ENCODE peak calls at places on chromosomes 1 and 21, in eight cellular contexts. L is mucosa of descending colon; H is A549; C is HS-27A; R is mucosa of gallbladder; O is brain pericyte; U is lower lobe of right lung; N is activated CD4-positive, alpha-beta T cell treated with anti-CD3 and anti-CD28 coated beads, Interleukin-2, amount 10 ng/mL, durations not matched to agents 7 days and 5 days. W is an unnamed sample.

GRCh38 chr1:93324486-93325464 is 20.9 kb upstream of the DR1 start:
- DNase-seq in L (no peak), H (peak; percentile 54), C (peak; percentile 77), R (no peak), O (no peak), U (no peak), N (no peak), W (no peak)

GRCh38 chr1:157170677-157171515 is 32.7 kb upstream of the ETV3 start:
- DNase-seq in L (no peak), H (peak; percentile 63), C (no peak), R (peak; percentile 28), O (no peak), U (peak; percentile 67), N (peak; percentile 53), W (no peak)

GRCh38 chr21:37507716-37508115 is 141.1 kb downstream of the DYRK1A start:
- DNase-seq in L (no peak), H (no peak), C (no peak), R (no peak), O (no peak), U (no peak), N (no peak), W (no peak)

GRCh38 chr1:159009704-159010361 is at the start of gene IFI16:
- DNase-seq in L (no peak), H (peak; percentile 19), C (no peak), R (peak; percentile 62), O (peak; percentile 61), U (no peak), N (peak; percentile 84), W (no peak)

GRCh38 chr1:51236548-51237312 is 657 bp downstream of the RNF11 start:
- DNase-seq in L (peak; percentile 74), H (no peak), C (no peak), R (no peak), O (no peak), U (peak; percentile 59), N (peak; percentile 57), W (no peak)

GRCh38 chr1:200896571-200897187 is 2.0 kb downstream of the INAVA start:
- DNase-seq in L (peak; percentile 91), H (peak; percentile 98), C (peak; percentile 51), R (peak; percentile 92), O (no peak), U (peak; percentile 64), N (no peak), W (peak; percentile 43)

GRCh38 chr1:232045571-232045970 is 419.0 kb downstream of the DISC1 start:
- DNase-seq in L (no peak), H (no peak), C (no peak), R (no peak), O (no peak), U (no peak), N (no peak), W (no peak)

GRCh38 chr1:211478801-211479619 is 13.0 kb downstream of the RD3 start:
- DNase-seq in L (no peak), H (no peak), C (no peak), R (no peak), O (no peak), U (no peak), N (no peak), W (no peak)

GRCh38 chr21:35050348-35051286 is 1.5 kb upstream of the RUNX1 start:
- DNase-seq in L (no peak), H (no peak), C (no peak), R (no peak), O (no peak), U (no peak), N (no peak), W (no peak)

GRCh38 chr1:3775498-3776230 is 3.1 kb downstream of the SMIM1 start:
- DNase-seq in L (peak; percentile 82), H (peak; percentile 66), C (no peak), R (peak; percentile 34), O (no peak), U (peak; percentile 77), N (peak; percentile 53), W (no peak)

GRCh38 chr1:200279810-200280411 is 129.9 kb downstream of the ZNF281 start:
- DNase-seq in L (no peak), H (peak; percentile 68), C (peak; percentile 46), R (peak; percentile 40), O (peak; percentile 29), U (no peak), N (peak; percentile 37), W (no peak)

GRCh38 chr1:244010191-244010590 is 40.9 kb upstream of the ZBTB18 start:
- DNase-seq in L (no peak), H (peak; percentile 31), C (no peak), R (no peak), O (no peak), U (no peak), N (no peak), W (no peak)

GRCh38 chr1:156009404-156009803 is 11.3 kb downstream of the SSR2 start:
- DNase-seq in L (no peak), H (no peak), C (no peak), R (no peak), O (no peak), U (no peak), N (no peak), W (peak; percentile 19)

W was measured in aorta.